ENCODE peak calls at places on chromosomes 13 and 19, in ten cellular contexts. T, F, V, U, Q, M, O, E, Y and I are unnamed samples.

GRCh38 chr13:35025314-35025713 is 83.2 kb downstream of the NBEA start:
- DNase-seq in O (no peak), T (no peak), V (no peak), F (no peak), U (no peak), Y (no peak), M (no peak), E (no peak), Q (no peak), I (no peak)

GRCh38 chr13:98480915-98481510 is 95.9 kb downstream of the STK24 start:
- DNase-seq in Q (no peak), T (no peak), O (peak; percentile 60), E (no peak), M (no peak), U (no peak), Y (peak; percentile 23), F (no peak), V (no peak), I (peak; percentile 23)

GRCh38 chr19:55831846-55832245 is at the start of gene NLRP11:
- DNase-seq in U (no peak), M (no peak), V (no peak), O (no peak), T (no peak), Q (no peak), F (no peak), E (no peak), Y (no peak), I (no peak)

GRCh38 chr13:48828962-48829405 is 146.7 kb upstream of the FNDC3A start:
- DNase-seq in Y (peak; percentile 60), M (no peak), F (no peak), V (peak; percentile 19), O (no peak), U (peak; percentile 55), E (peak; percentile 20), T (no peak), Q (no peak), I (peak; percentile 28)

GRCh38 chr13:72960541-72960940 is 98.3 kb upstream of the KLF5 start:
- DNase-seq in M (no peak), U (peak; percentile 41), O (no peak), T (no peak), V (no peak), Q (no peak), E (peak; percentile 29), Y (no peak), F (no peak), I (no peak)

GRCh38 chr19:46659151-46660007 is 1.6 kb downstream of the DACT3 start:
- DNase-seq in Q (peak; percentile 60), E (peak; percentile 61), F (peak; percentile 63), M (peak; percentile 48), V (no peak), U (no peak), T (peak; percentile 68), O (no peak), Y (no peak), I (no peak)

GRCh38 chr13:103056008-103056407 is 10.2 kb downstream of the SLC10A2 start:
- DNase-seq in U (no peak), V (no peak), E (no peak), Y (no peak), M (no peak), T (no peak), Q (no peak), F (no peak), O (no peak), I (no peak)

GRCh38 chr19:58182577-58182988 is 278 bp upstream of the ZNF274 start:
- DNase-seq in V (no peak), Q (no peak), E (no peak), O (no peak), F (no peak), U (peak; percentile 96), M (no peak), T (no peak), Y (no peak), I (no peak)

GRCh38 chr19:44969437-44969836 is 14.3 kb downstream of the CLPTM1 start:
- DNase-seq in Y (no peak), E (no peak), Q (no peak), M (no peak), V (no peak), O (no peak), F (no peak), T (no peak), U (no peak), I (no peak)

GRCh38 chr19:44972802-44973201 is 17.6 kb downstream of the CLPTM1 start:
- DNase-seq in F (no peak), Q (no peak), E (no peak), O (no peak), T (no peak), M (no peak), Y (no peak), U (no peak), V (no peak), I (no peak)

GRCh38 chr19:44974809-44975347 is 19.7 kb downstream of the CLPTM1 start:
- DNase-seq in U (no peak), V (no peak), E (no peak), O (no peak), Y (no peak), F (no peak), M (no peak), Q (no peak), T (no peak), I (no peak)

GRCh38 chr19:44975444-44975843 is 20.3 kb downstream of the CLPTM1 start:
- DNase-seq in M (no peak), T (no peak), O (no peak), U (no peak), Y (no peak), Q (no peak), F (no peak), V (no peak), E (no peak), I (no peak)

DNA sequence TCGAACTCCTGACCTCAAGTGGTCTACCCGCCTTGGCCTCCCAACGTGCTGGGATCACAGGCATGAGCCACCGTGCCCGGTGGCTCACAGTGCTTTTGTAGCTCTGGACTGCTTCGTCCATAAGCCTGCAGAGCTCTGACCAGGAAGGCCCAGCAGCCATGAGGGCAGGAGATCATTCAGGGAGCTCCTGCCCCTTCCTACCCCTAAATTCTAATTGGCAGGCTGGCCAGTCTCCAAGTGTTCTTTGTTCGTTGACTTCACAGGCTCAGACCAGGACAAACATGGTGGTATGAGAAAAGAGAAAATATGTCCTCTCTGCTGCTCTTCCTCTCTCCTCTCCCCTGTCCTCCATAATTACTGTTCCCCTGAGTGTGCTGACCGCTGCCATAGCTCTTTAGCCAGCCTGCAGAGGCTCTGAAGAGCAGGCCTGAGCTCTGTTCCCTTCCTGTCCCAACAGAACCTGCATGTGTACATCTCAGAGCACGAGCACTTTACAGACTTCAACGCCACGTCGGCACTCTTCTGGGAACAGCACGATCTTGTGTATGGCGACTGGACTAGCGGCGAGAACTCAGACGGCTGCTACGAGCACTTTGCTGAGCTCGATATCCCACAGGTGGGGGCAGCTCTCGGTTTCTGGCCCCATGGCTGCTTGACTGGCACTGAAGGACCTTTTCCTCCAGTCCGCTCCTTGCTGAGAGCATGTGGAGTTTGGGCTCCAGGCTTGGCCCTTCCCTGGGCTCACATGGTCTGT is 19.0 kb downstream of the CLPTM1 start:
- DNase-seq in Y (no peak), F (no peak), T (no peak), Q (no peak), U (no peak), O (no peak), V (no peak), E (no peak), M (no peak), I (no peak)
- TF ChIP-seq CTCF in Y (no peak), F (no peak), T (no peak), Q (no peak), U (no peak), O (no peak), V (no peak), E (no peak), M (no peak), I (no peak)

DNA sequence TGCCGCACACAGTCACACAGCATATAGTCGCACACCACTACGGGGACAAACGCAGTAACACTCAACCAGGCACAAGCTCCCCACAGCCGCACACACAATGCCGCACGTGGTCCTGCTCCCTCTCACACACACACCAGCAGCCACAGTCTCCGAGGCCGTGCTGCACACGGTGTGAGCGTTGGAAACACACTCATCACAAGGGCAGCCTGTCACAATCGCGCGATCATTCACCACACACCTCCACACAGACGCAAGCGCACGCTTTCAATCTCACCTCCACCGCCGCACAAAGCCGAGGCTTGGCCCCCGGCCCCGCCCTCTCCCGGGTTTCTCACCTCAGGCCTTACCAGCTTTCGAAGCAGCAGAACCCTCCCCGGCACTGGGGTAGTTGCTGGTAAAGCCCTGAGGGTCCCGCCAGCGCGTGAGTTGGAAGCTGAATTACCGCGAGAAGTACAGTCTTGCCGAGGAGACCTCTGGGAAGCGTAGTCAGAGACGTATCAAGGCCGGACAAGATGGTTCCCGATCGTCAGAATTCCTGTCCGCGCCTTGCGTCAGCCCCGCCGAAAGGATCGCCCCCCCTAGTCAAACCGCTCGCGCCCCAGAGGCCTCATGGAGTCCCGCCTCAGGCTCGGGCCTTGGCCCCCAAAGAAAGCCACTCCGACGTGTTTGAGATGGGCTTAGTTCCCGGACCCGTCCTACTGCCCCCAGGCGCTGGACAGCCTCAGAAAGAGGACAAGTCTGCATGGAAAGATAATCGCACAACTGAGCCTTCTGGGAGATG is at the start of gene ZNF566:
- DNase-seq in U (peak; percentile 98), Y (peak; percentile 97), O (peak; percentile 90), F (peak; percentile 98), M (peak; percentile 90), Q (peak; percentile 94), V (peak; percentile 95), T (peak; percentile 94), E (peak; percentile 97), I (peak; percentile 96)
- TF ChIP-seq CTCF in U (no peak), Y (no peak), O (no peak), F (no peak), M (no peak), Q (peak; percentile 13), V (no peak), T (peak; percentile 12), E (peak; percentile 13), I (no peak)

GRCh38 chr13:95614641-95615245 is 29.8 kb downstream of the DZIP1 start:
- DNase-seq in O (no peak), Y (peak; percentile 26), Q (no peak), V (peak; percentile 44), M (no peak), E (no peak), U (no peak), F (no peak), T (no peak), I (no peak)
- TF ChIP-seq CTCF in O (no peak), Y (no peak), Q (no peak), V (no peak), M (no peak), E (no peak), U (no peak), F (no peak), T (no peak), I (no peak)

DNA sequence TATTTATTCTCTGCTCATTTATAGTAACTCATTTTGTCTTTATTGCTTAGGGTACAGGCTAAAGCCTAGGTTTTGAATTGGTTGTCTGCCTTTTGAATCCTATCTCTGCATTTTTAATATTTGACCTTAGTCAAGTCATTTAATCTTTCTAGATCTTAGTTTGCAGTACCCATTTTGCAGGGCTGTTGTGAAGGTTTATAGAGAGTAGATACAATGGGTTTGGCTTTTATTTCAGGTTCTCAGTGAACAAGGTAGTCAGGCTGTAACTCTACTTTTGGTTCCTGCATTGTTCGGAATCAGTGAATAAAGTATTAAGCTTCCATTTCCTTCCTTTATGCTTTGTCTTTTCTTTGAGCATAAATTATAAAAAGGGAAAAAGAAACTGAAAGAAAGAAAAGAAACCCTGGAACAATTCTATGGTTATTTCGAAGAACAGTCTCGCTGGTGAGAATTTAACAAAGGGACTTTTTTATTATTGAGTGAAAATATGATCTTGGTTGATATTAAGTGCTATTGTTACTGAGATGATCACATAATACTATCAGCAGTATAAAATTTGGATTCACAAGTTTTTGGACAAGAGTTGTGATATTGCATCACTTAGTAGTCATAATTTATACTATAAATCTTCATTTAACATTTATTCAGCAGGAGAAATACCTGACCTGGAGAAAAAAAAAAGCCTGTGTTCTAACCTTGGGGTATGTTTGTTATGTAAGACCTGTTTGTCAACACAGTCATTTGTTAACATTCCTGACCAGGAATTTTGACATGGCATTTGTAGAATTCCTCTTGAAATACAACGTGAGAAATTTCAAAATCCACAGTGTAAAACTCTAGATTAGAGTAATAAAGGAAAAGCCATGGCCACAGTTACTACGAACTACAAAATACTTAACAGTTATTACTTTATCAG is 91.3 kb downstream of the ZMYM2 start:
- DNase-seq in E (no peak), O (no peak), V (no peak), F (no peak), Q (no peak), Y (no peak), U (no peak), M (no peak), T (no peak), I (no peak)
- TF ChIP-seq CTCF in E (no peak), O (no peak), V (no peak), F (no peak), Q (no peak), Y (no peak), U (no peak), M (no peak), T (no peak), I (no peak)